ENCODE peak calls at places on chromosomes 2 and 18, in four cellular contexts. L is neural crest cell, P is mammary epithelial cell, D is mucosa of descending colon. N is an unnamed sample.

GRCh38 chr2:170324640-170325046 is 146.7 kb downstream of the MYO3B start:
- DNase-seq in D (peak), L (peak), P (peak), N (peak)

GRCh38 chr2:41879367-41879871 is 168.4 kb upstream of the PKDCC start:
- DNase-seq in L (no peak), D (no peak), P (no peak), N (no peak)

GRCh38 chr2:33660416-33661118 is 61.5 kb upstream of the FAM98A start:
- DNase-seq in L (no peak), P (peak), D (no peak), N (no peak)

GRCh38 chr2:171307560-171307959 is 126.2 kb downstream of the METTL8 start:
- DNase-seq in D (no peak), L (no peak), P (no peak), N (no peak)

GRCh38 chr2:31137211-31138036 is 816 bp downstream of the GALNT14 start:
- DNase-seq in D (no peak), L (no peak), P (peak), N (peak)

GRCh38 chr2:124316875-124317605 is 292.0 kb downstream of the CNTNAP5 start:
- DNase-seq in D (no peak), L (no peak), P (no peak), N (no peak)

GRCh38 chr2:3408781-3409180 is 29.3 kb downstream of the TRAPPC12 start:
- DNase-seq in P (no peak), D (no peak), L (no peak), N (no peak)

GRCh38 chr18:48263913-48264506 is 145.2 kb downstream of the ZBTB7C start:
- DNase-seq in L (no peak), D (no peak), P (peak), N (no peak)

GRCh38 chr2:150209746-150210145 is 277.7 kb downstream of the RND3 start:
- DNase-seq in P (no peak), D (no peak), L (no peak), N (no peak)

GRCh38 chr2:204550738-204551137 is 5.5 kb downstream of the PARD3B start:
- DNase-seq in D (no peak), P (peak), L (no peak), N (no peak)

GRCh38 chr2:95700554-95700953 is 108.8 kb downstream of the TRIM43 start:
- DNase-seq in L (no peak), P (peak), D (peak), N (no peak)

GRCh38 chr2:167862296-167862695 is 385.1 kb downstream of the STK39 start:
- DNase-seq in D (no peak), L (no peak), P (no peak), N (no peak)

GRCh38 chr2:175626796-175627195 is 375.3 kb downstream of the LNPK start:
- DNase-seq in D (no peak), L (no peak), P (no peak), N (no peak)

GRCh38 chr2:128646091-128646490 is 327.4 kb upstream of the HS6ST1 start:
- DNase-seq in P (no peak), L (no peak), D (no peak), N (no peak)

GRCh38 chr2:24515841-24516240 is 24.8 kb downstream of the NCOA1 start:
- DNase-seq in L (no peak), D (no peak), P (no peak), N (no peak)

GRCh38 chr2:84904717-84905174 is 710 bp upstream of the TMSB10 start:
- DNase-seq in P (no peak), L (peak), D (peak), N (peak)

GRCh38 chr18:4108016-4108415 is 347.1 kb downstream of the DLGAP1 start:
- DNase-seq in P (no peak), L (no peak), D (no peak), N (no peak)

GRCh38 chr2:120552800-120553471 is 182.7 kb upstream of the GLI2 start:
- DNase-seq in P (peak), D (peak), L (peak), N (peak)

GRCh38 chr2:69724540-69725159 is 17.3 kb upstream of the ANXA4 start:
- DNase-seq in D (peak), P (peak), L (peak), N (peak)

GRCh38 chr18:31243740-31244512 is 74.0 kb upstream of the DSG1 start:
- DNase-seq in P (peak), L (no peak), D (peak), N (peak)

GRCh38 chr18:31244737-31245432 is 73.1 kb upstream of the DSG1 start:
- DNase-seq in P (peak), D (peak), L (no peak), N (no peak)

GRCh38 chr18:31245820-31246219 is 72.1 kb upstream of the DSG1 start:
- DNase-seq in D (no peak), P (peak), L (no peak), N (no peak)

GRCh38 chr18:31241425-31241824 is 76.5 kb upstream of the DSG1 start:
- DNase-seq in D (no peak), P (peak), L (no peak), N (no peak)

DNA sequence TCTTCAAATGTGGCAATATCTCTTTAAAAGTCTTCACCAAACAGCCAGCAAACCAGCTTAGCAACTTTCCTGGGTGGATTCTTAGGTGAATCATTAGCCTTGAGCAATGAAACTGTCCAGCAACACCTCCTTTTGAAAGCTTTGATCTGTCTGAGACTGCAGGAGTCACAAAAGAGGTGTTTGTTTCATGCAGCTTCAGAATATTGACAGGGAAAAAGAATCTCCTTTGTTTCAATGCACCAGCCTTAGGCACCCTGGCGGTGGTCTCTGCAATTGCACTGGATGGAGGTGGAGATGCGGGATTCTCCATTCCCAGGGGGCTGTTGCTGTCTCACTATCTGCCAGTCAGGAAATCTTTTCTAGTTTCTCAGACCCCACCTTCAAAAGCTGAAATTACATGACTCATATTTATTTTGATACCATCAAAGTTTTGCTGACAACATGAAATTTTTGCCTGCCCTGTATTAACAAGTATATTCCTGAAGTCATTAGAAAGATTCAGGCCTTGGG is 76.0 kb upstream of the DSG1 start:
- DNase-seq in P (peak), D (peak), L (peak), N (peak)
- TF ChIP-seq CTCF in P (peak), D (peak), L (peak), N (peak)

GRCh38 chr2:160087854-160088745 is 25.7 kb upstream of the PLA2R1 start:
- DNase-seq in D (no peak), L (no peak), P (peak), N (peak)
- TF ChIP-seq CTCF in D (no peak), L (peak), P (peak), N (peak)

DNA sequence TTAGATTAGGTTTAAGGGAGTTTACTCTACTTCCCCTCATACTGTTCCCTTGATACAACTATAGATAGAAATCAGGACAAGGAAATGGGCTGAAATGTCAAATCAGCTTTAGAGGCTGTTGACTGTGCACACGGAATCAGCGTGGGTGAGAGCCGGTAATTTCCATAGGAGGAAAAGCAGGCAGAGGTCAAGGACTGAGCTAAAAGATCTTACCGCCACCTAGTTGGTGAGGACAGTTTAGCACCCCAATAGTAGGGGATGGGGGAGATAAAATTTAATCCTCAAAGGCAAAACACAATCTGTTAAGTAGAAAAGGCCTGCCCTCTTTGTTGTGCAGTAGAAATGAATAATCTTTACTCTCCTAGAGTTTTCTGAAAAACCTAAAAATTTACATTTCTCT is 1154.5 kb upstream of the CHAC2 start:
- DNase-seq in P (no peak), D (no peak), L (no peak), N (no peak)
- TF ChIP-seq CTCF in P (no peak), D (no peak), L (peak), N (no peak)

DNA sequence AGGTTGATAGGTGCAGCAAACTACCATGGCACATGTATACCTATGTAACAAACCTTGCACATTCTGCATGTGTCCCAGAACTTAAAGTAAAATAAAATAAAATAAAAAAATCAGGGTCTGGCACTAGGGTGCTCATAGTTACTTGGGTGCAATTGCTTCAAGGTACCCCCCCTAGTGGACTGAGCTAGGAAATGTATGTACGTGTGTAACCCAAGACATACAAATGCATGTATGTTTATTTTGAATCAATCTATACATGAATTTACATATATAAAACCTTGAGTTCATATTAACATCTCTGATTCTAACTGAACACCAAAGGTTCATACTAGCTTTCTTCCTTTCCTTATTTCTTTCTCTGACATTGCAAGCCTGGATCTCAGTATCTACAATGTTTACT is 51.5 kb downstream of the USP37 start:
- DNase-seq in L (no peak), D (peak), P (no peak), N (no peak)
- TF ChIP-seq CTCF in L (peak), D (no peak), P (peak), N (peak)